ENCODE peak calls at places on chromosomes 7 and 10, in seven cellular contexts. T is H9, W is neuronal stem cell, B is IMR-90, O is H1, Q is trophoblast cell, C is mesenchymal stem cell. H is an unnamed sample.

GRCh38 chr10:49412571-49412970 is 16.7 kb upstream of the DRGX start:
- DNase-seq in T (no peak), B (no peak), W (no peak), O (no peak), C (no peak), Q (no peak), H (no peak)

GRCh38 chr7:44380831-44381493 is 55.6 kb upstream of the CAMK2B start:
- DNase-seq in O (no peak), W (no peak), T (peak; percentile 25), C (peak; percentile 62), B (peak; percentile 38), Q (no peak), H (no peak)

GRCh38 chr10:110265573-110266193 is 39.0 kb downstream of the SMNDC1 start:
- DNase-seq in O (no peak), W (no peak), T (no peak), B (no peak), Q (no peak), C (no peak), H (peak; percentile 19)

GRCh38 chr7:22137026-22137425 is 191.3 kb upstream of the CDCA7L start:
- DNase-seq in O (no peak), W (no peak), T (no peak), Q (no peak), B (peak; percentile 22), C (peak; percentile 7), H (no peak)

GRCh38 chr7:128405345-128406146 is 4.2 kb downstream of the IMPDH1 start:
- DNase-seq in C (no peak), Q (no peak), B (peak; percentile 8), O (no peak), T (peak; percentile 51), W (peak; percentile 57), H (peak; percentile 49)

GRCh38 chr7:96282835-96283234 is 39.1 kb downstream of the SLC25A13 start:
- DNase-seq in T (no peak), Q (no peak), C (no peak), W (no peak), B (no peak), O (no peak), H (no peak)

GRCh38 chr7:36277247-36277542 is 112.5 kb upstream of the ANLN start:
- DNase-seq in B (no peak), O (no peak), C (no peak), W (no peak), T (no peak), Q (no peak), H (no peak)

GRCh38 chr10:119203006-119203405 is 4.4 kb upstream of the GRK5 start:
- DNase-seq in W (no peak), O (no peak), T (no peak), C (peak; percentile 61), B (peak; percentile 84), Q (no peak), H (no peak)

GRCh38 chr10:117277675-117278074 is 36.8 kb downstream of the SLC18A2 start:
- DNase-seq in Q (no peak), B (no peak), T (no peak), C (no peak), W (no peak), O (no peak), H (no peak)

GRCh38 chr10:21726601-21727295 is 192.7 kb downstream of the MLLT10 start:
- DNase-seq in O (no peak), T (no peak), Q (no peak), W (no peak), C (peak; percentile 43), B (peak; percentile 26), H (peak; percentile 63)

GRCh38 chr10:95552680-95553342 is 8.4 kb downstream of the SORBS1 start:
- DNase-seq in T (peak; percentile 54), B (no peak), O (peak; percentile 23), C (no peak), W (peak; percentile 61), Q (no peak), H (peak; percentile 78)

GRCh38 chr7:38512704-38513103 is 118.5 kb downstream of the AMPH start:
- DNase-seq in T (no peak), W (no peak), O (no peak), C (no peak), Q (no peak), B (peak; percentile 29), H (peak; percentile 16)

GRCh38 chr10:112404612-112405011 is 30.7 kb downstream of the ACSL5 start:
- DNase-seq in Q (peak; percentile 72), O (no peak), C (no peak), T (no peak), W (no peak), B (peak; percentile 10), H (no peak)

GRCh38 chr10:48442809-48443177 is 136.3 kb downstream of the MAPK8 start:
- DNase-seq in B (no peak), C (no peak), Q (no peak), O (no peak), T (peak; percentile 20), W (no peak), H (no peak)

GRCh38 chr7:15866753-15867152 is 180.3 kb upstream of the MEOX2 start:
- DNase-seq in B (no peak), O (no peak), Q (no peak), C (no peak), T (no peak), W (no peak), H (no peak)

GRCh38 chr7:15864260-15864991 is 177.9 kb upstream of the MEOX2 start:
- DNase-seq in B (peak; percentile 36), C (no peak), Q (no peak), O (no peak), W (no peak), T (no peak), H (no peak)

GRCh38 chr7:15862781-15863165 is 176.3 kb upstream of the MEOX2 start:
- DNase-seq in C (peak; percentile 43), O (no peak), W (no peak), B (no peak), Q (no peak), T (no peak), H (no peak)

GRCh38 chr7:15870337-15870736 is 183.9 kb upstream of the MEOX2 start:
- DNase-seq in Q (no peak), B (no peak), C (no peak), O (no peak), W (no peak), T (no peak), H (no peak)

GRCh38 chr7:15867441-15867840 is 181.0 kb upstream of the MEOX2 start:
- DNase-seq in B (no peak), T (no peak), O (no peak), W (no peak), C (no peak), Q (no peak), H (no peak)
- H3K23ac ChIP-seq in B (no peak overlapping the region), T (no peak overlapping the region), O (no peak overlapping the region), W (no peak overlapping the region), C (no peak overlapping the region), Q (no peak overlapping the region), H (no peak overlapping the region)

GRCh38 chr7:132080967-132081668 is 495.2 kb downstream of the PLXNA4 start:
- DNase-seq in O (no peak), W (no peak), T (no peak), Q (no peak), C (no peak), B (peak; percentile 22), H (no peak)
- H2AK5ac ChIP-seq in O (no peak overlapping the region), W (no peak overlapping the region), T (no peak overlapping the region), Q (no peak overlapping the region), C (no peak overlapping the region), B (no peak overlapping the region), H (no peak overlapping the region)

DNA sequence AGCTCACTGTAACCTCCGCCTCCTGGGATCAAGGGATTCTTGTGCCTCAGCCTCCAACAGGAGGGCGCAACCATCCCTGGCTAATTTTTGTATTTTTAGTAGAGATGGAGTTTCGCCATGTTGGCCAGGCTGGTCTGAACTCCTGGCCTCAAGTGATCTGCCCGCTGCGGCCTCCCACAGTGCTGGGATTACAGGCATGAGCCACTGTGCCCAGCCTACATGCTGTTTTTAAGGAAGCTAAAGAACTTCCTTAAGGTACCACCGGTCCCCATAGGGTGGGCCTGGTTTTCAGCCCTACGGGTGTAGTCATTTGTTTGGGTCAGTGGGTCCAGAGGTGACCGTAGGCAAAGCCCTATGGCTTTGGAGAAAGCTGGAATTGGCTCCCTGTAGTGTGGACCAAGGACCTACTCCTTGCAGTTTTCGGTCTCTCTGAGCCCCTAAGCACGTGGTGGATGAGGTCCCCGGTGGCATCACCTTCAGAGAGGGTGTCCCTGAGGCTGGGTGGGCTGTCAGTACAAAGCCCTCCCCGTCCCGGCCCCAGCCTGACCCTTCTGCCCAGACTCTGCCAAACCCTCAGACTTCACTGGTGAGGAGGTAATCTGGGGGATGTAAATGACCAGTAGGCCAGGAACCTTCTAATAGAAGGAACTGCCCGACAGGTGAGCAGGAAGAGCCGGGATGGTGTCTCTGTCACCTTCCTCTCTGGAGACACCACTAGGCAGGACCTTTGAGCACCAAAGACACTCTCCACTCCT is 30.5 kb downstream of the ANXA11 start:
- DNase-seq in W (no peak), T (no peak), C (no peak), O (no peak), Q (no peak), B (no peak), H (no peak)
- H3K23ac ChIP-seq in W (no peak overlapping the region), T (no peak overlapping the region), C (no peak overlapping the region), O (no peak overlapping the region), Q (no peak overlapping the region), B (no peak overlapping the region), H (no peak overlapping the region)

GRCh38 chr7:124480821-124481290 is 284.7 kb downstream of the GPR37 start:
- DNase-seq in O (no peak), Q (no peak), T (no peak), B (no peak), C (no peak), W (no peak), H (no peak)
- H2AK5ac ChIP-seq in O (no peak overlapping the region), Q (no peak overlapping the region), T (no peak overlapping the region), B (no peak overlapping the region), C (no peak overlapping the region), W (peak overlapping the region; percentile 34), H (no peak overlapping the region)

DNA sequence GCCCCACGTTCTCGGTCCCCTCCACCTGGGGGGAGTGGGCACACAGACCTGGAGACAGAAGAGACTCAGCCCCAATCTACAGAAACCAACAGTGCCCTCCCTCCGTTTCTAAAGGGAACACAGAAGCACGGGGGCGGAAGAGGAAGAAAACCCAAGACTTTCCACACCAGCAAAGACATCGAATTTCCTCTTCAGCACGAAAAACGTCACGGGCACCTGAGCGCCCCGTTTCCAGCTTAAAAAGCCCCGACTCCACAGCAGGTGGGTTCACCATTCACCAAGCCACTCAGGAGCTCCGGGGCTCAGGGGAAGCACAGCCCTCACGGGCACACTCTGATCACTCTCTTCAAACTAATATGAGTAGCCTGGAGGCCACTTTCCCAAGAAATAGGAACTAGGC is 19.6 kb downstream of the NUDT1 start:
- DNase-seq in T (no peak), Q (no peak), C (no peak), O (no peak), B (no peak), W (no peak), H (no peak)
- H3K23ac ChIP-seq in T (no peak overlapping the region), Q (no peak overlapping the region), C (no peak overlapping the region), O (no peak overlapping the region), B (no peak overlapping the region), W (no peak overlapping the region), H (no peak overlapping the region)

DNA sequence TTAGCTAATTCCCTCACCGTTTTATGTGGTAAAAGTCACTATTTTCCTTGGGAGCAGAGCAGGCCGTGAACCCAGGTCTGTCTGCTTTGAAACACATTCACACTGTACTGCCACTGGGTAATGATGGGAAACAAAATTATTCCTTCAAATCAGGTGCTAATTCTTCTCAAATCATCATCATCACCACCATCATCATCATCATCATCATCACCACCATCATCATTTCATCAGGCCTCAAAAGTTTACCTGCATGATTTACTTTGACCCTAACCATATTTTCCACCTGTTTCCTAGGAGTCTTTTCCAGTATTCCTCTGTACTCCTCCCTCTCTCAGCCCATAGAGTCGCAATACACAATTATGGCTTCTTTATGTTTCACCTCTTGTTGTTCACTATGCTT is 220.5 kb downstream of the GLI3 start:
- DNase-seq in Q (no peak), O (no peak), T (no peak), C (no peak), W (no peak), B (no peak), H (no peak)
- H2AK5ac ChIP-seq in Q (no peak overlapping the region), O (no peak overlapping the region), T (no peak overlapping the region), C (no peak overlapping the region), W (no peak overlapping the region), B (no peak overlapping the region), H (no peak overlapping the region)

H was measured in mesendoderm.